ENCODE peak calls at places on chromosomes 16 and 17, in eight cellular contexts. Z is globus pallidus; N is cortex of kidney; Y is stimulated activated CD4-positive, alpha-beta T cell treated with anti-CD3 and anti-CD28 coated beads, Interleukin-15, amount 100 ng/mL, for 24 hours; I is progenitor cell of endocrine pancreas; S is activated naive CD8-positive, alpha-beta T cell treated with anti-CD3 and anti-CD28 coated beads, Interleukin-2, amount 50 U/mL, for 16 hours; Q is naive B cell; K is adipocyte. J is an unnamed sample.
A peak's percentile ranks its signal among the peaks of the same experiment; 100 is the strongest.

GRCh38 chr17:41660221-41660711 is 28.4 kb upstream of the EIF1 start:
- DNase-seq in Z (no peak), N (no peak), Y (no peak), I (no peak), S (no peak), Q (no peak), K (no peak), J (no peak)

GRCh38 chr17:79970576-79971068 is 65.0 kb downstream of the TBC1D16 start:
- DNase-seq in Z (peak; percentile 77), N (no peak), Y (peak; percentile 16), I (no peak), S (no peak), Q (no peak), K (peak; percentile 25), J (peak; percentile 35)

GRCh38 chr17:27376637-27377547 is 79.4 kb upstream of the KSR1 start:
- DNase-seq in Z (no peak), N (no peak), Y (no peak), I (no peak), S (no peak), Q (no peak), K (peak; percentile 25), J (no peak)

GRCh38 chr16:30761928-30762902 is at the start of the genes CFAP119 and RNF40:
- DNase-seq in Z (peak; percentile 96), N (no peak), Y (peak; percentile 94), I (peak; percentile 94), S (peak; percentile 78), Q (peak; percentile 95), K (peak; percentile 99), J (peak; percentile 98)

GRCh38 chr16:11877374-11877773 is 26.0 kb upstream of the RSL1D1 start:
- DNase-seq in Z (no peak), N (no peak), Y (no peak), I (no peak), S (no peak), Q (no peak), K (peak; percentile 70), J (no peak)

GRCh38 chr16:19505600-19506303 is 16.1 kb downstream of the GDE1 start:
- DNase-seq in Z (no peak), N (no peak), Y (no peak), I (no peak), S (no peak), Q (no peak), K (peak; percentile 28), J (no peak)

GRCh38 chr16:88923450-88923849 is 53.6 kb downstream of the CBFA2T3 start:
- DNase-seq in Z (no peak), N (no peak), Y (no peak), I (no peak), S (no peak), Q (no peak), K (no peak), J (no peak)

GRCh38 chr16:13961099-13961811 is 41.3 kb downstream of the ERCC4 start:
- DNase-seq in Z (no peak), N (no peak), Y (no peak), I (no peak), S (no peak), Q (no peak), K (peak; percentile 53), J (no peak)

GRCh38 chr16:51813609-51814008 is 662.5 kb upstream of the SALL1 start:
- DNase-seq in Z (no peak), N (no peak), Y (no peak), I (no peak), S (no peak), Q (no peak), K (no peak), J (no peak)

GRCh38 chr17:32123782-32124181 is 18.5 kb upstream of the RHOT1 start:
- DNase-seq in Z (no peak), N (no peak), Y (no peak), I (no peak), S (no peak), Q (no peak), K (no peak), J (no peak)

GRCh38 chr17:75783069-75783783 is 1.4 kb upstream of the UNK start:
- DNase-seq in Z (peak; percentile 63), N (no peak), Y (no peak), I (no peak), S (no peak), Q (peak; percentile 71), K (peak; percentile 88), J (no peak)

GRCh38 chr16:81483064-81483969 is 38.7 kb downstream of the CMIP start:
- DNase-seq in Z (no peak), N (no peak), Y (no peak), I (no peak), S (no peak), Q (no peak), K (peak; percentile 47), J (no peak)

GRCh38 chr17:41413353-41413752 is 11.0 kb downstream of the KRT37 start:
- DNase-seq in Z (no peak), N (no peak), Y (no peak), I (no peak), S (no peak), Q (no peak), K (peak; percentile 19), J (no peak)

GRCh38 chr17:51901242-51901641 is 257.3 kb downstream of the CA10 start:
- DNase-seq in Z (no peak), N (no peak), Y (no peak), I (no peak), S (no peak), Q (no peak), K (no peak), J (no peak)

GRCh38 chr16:684961-685696 is 995 bp upstream of the JMJD8 start:
- DNase-seq in Z (no peak), N (no peak), Y (no peak), I (no peak), S (no peak), Q (no peak), K (no peak), J (no peak)

GRCh38 chr17:30240177-30240576 is 4.7 kb upstream of the SLC6A4 start:
- DNase-seq in Z (no peak), N (no peak), Y (no peak), I (no peak), S (no peak), Q (no peak), K (no peak), J (no peak)

GRCh38 chr16:11499295-11500089 is 87.2 kb downstream of the LITAF start:
- DNase-seq in Z (no peak), N (no peak), Y (no peak), I (no peak), S (no peak), Q (no peak), K (no peak), J (no peak)

GRCh38 chr17:41392278-41392677 is 5.1 kb downstream of the KRT31 start:
- DNase-seq in Z (no peak), N (no peak), Y (no peak), I (no peak), S (no peak), Q (no peak), K (no peak), J (no peak)

GRCh38 chr16:20072524-20073202 is 1.0 kb downstream of the GPR139 start:
- DNase-seq in Z (no peak), N (no peak), Y (no peak), I (no peak), S (no peak), Q (no peak), K (no peak), J (no peak)

GRCh38 chr16:57469046-57469445 is 6.6 kb downstream of the POLR2C start:
- DNase-seq in Z (no peak), N (no peak), Y (no peak), I (no peak), S (no peak), Q (no peak), K (no peak), J (peak; percentile 58)

GRCh38 chr16:12009462-12009861 is 32.9 kb downstream of the SNX29 start:
- DNase-seq in Z (peak; percentile 78), N (no peak), Y (no peak), I (no peak), S (no peak), Q (peak; percentile 19), K (no peak), J (no peak)

GRCh38 chr17:63503330-63503685 is 19.9 kb upstream of the KCNH6 start:
- DNase-seq in Z (no peak), N (no peak), Y (no peak), I (no peak), S (no peak), Q (no peak), K (no peak), J (no peak)

GRCh38 chr17:29061036-29061435 is 18.1 kb downstream of the PIPOX start:
- DNase-seq in Z (no peak), N (no peak), Y (no peak), I (no peak), S (no peak), Q (no peak), K (no peak), J (no peak)

GRCh38 chr16:58025351-58026138 is at the start of gene MMP15:
- DNase-seq in Z (peak; percentile 51), N (peak; percentile 27), Y (peak; percentile 79), I (peak; percentile 94), S (peak; percentile 8), Q (peak; percentile 25), K (peak; percentile 82), J (no peak)

GRCh38 chr16:59385953-59386352 is 651.8 kb upstream of the GOT2 start:
- DNase-seq in Z (no peak), N (no peak), Y (no peak), I (no peak), S (no peak), Q (no peak), K (peak; percentile 16), J (no peak)

GRCh38 chr16:86665319-86665675 is 86.9 kb downstream of the FOXL1 start:
- DNase-seq in Z (no peak), N (no peak), Y (no peak), I (no peak), S (no peak), Q (no peak), K (peak; percentile 55), J (no peak)

GRCh38 chr16:69049146-69049545 is 56.3 kb upstream of the HAS3 start:
- DNase-seq in Z (no peak), N (no peak), Y (no peak), I (no peak), S (no peak), Q (no peak), K (peak; percentile 42), J (no peak)

GRCh38 chr17:45096926-45097325 is 35.4 kb downstream of the PLCD3 start:
- DNase-seq in Z (no peak), N (no peak), Y (no peak), I (no peak), S (no peak), Q (no peak), K (no peak), J (no peak)

GRCh38 chr16:89134269-89134668 is 37.3 kb upstream of the CDH15 start:
- DNase-seq in Z (no peak), N (no peak), Y (no peak), I (no peak), S (no peak), Q (no peak), K (no peak), J (no peak)

GRCh38 chr16:20611350-20611902 is 35.3 kb upstream of the ACSM2B start:
- DNase-seq in Z (peak; percentile 70), N (no peak), Y (no peak), I (no peak), S (no peak), Q (no peak), K (no peak), J (peak; percentile 85)

GRCh38 chr17:42183741-42184711 is 1.2 kb downstream of the HCRT start:
- DNase-seq in Z (peak; percentile 70), N (no peak), Y (peak; percentile 87), I (peak; percentile 79), S (peak; percentile 51), Q (peak; percentile 79), K (peak; percentile 78), J (peak; percentile 82)

GRCh38 chr17:44324092-44324570 is 492 bp downstream of the SLC25A39 start:
- DNase-seq in Z (no peak), N (no peak), Y (no peak), I (no peak), S (no peak), Q (no peak), K (peak; percentile 53), J (no peak)

GRCh38 chr16:35559911-35560636 is 2100.7 kb downstream of the TP53TG3F start:
- DNase-seq in Z (no peak), N (no peak), Y (no peak), I (no peak), S (no peak), Q (no peak), K (no peak), J (no peak)